ENCODE peak calls at places on chromosomes 6 and 20, in five cellular contexts. V is pancreas, G is uterus, F is NT2/D1, K is fibroblast of lung. U is an unnamed sample. For H3K4me1, the result is how much of the 10 kb centered on the place peaks cover.

GRCh38 chr6:138657026-138657425 is 116.5 kb upstream of the CCDC28A start:
- DNase-seq in F (no peak), K (no peak), V (no peak), G (no peak), U (no peak)

GRCh38 chr6:147266821-147267220 is 62.6 kb downstream of the STXBP5 start:
- DNase-seq in V (no peak), G (no peak), F (no peak), K (no peak), U (no peak)

GRCh38 chr20:17992224-17992637 is 23.4 kb downstream of the MGME1 start:
- DNase-seq in F (no peak), K (no peak), V (no peak), G (no peak), U (no peak)

GRCh38 chr6:71473908-71474307 is 185.3 kb downstream of the OGFRL1 start:
- DNase-seq in G (peak), K (peak), F (no peak), V (no peak), U (no peak)

GRCh38 chr20:64055893-64056638 is 6.6 kb upstream of the SOX18 start:
- DNase-seq in F (no peak), V (no peak), K (no peak), G (no peak), U (no peak)

GRCh38 chr6:129981598-129981997 is 36.8 kb upstream of the L3MBTL3 start:
- DNase-seq in F (no peak), V (no peak), K (peak), G (no peak), U (no peak)

GRCh38 chr20:32580970-32581838 is 3.9 kb downstream of the NOL4L start:
- DNase-seq in F (no peak), G (no peak), K (no peak), V (no peak), U (no peak)

GRCh38 chr6:105883966-105884365 is 202.2 kb upstream of the PRDM1 start:
- DNase-seq in V (no peak), F (no peak), K (no peak), G (no peak), U (no peak)

GRCh38 chr6:158042245-158042798 is 60.7 kb downstream of the SYNJ2 start:
- DNase-seq in F (no peak), K (peak), G (peak), V (no peak), U (no peak)

GRCh38 chr6:28768187-28768913 is 155.4 kb downstream of the TRIM27 start:
- DNase-seq in F (no peak), K (no peak), V (no peak), G (no peak), U (no peak)

GRCh38 chr6:95515975-95516374 is 61.4 kb upstream of the MANEA start:
- DNase-seq in G (no peak), F (no peak), K (no peak), V (no peak), U (no peak)

GRCh38 chr6:6699741-6700367 is 111.3 kb downstream of the LY86 start:
- DNase-seq in V (peak), G (peak), K (peak), F (no peak), U (peak)

GRCh38 chr6:129774697-129775447 is 64.9 kb upstream of the ARHGAP18 start:
- DNase-seq in F (peak), K (peak), G (peak), V (peak), U (no peak)

GRCh38 chr6:139409026-139409425 is 34.6 kb upstream of the CITED2 start:
- DNase-seq in V (no peak), K (no peak), F (no peak), G (no peak), U (no peak)

GRCh38 chr20:17849901-17850673 is 118.5 kb downstream of the SNX5 start:
- DNase-seq in G (peak), F (no peak), V (no peak), K (peak), U (peak)

GRCh38 chr20:9179867-9180266 is 111.0 kb downstream of the PLCB4 start:
- DNase-seq in F (no peak), V (no peak), G (no peak), K (peak), U (no peak)

GRCh38 chr6:54873589-54873988 is 27.0 kb downstream of the FAM83B start:
- DNase-seq in F (no peak), K (no peak), V (no peak), G (no peak), U (no peak)

GRCh38 chr6:130676077-130676772 is 151.0 kb upstream of the SMLR1 start:
- DNase-seq in K (peak), V (no peak), G (peak), F (no peak), U (no peak)

GRCh38 chr20:9686866-9687265 is 152.0 kb downstream of the PAK5 start:
- DNase-seq in K (no peak), G (no peak), F (no peak), V (no peak), U (no peak)

GRCh38 chr6:21049572-21049971 is 515.3 kb downstream of the CDKAL1 start:
- DNase-seq in G (no peak), F (no peak), K (peak), V (no peak), U (no peak)

GRCh38 chr6:125188037-125188436 is 34.5 kb downstream of the TPD52L1 start:
- DNase-seq in K (peak), F (no peak), V (no peak), G (no peak), U (no peak)

GRCh38 chr6:111483736-111484654 is 977 bp upstream of the REV3L start:
- DNase-seq in V (peak), G (peak), F (peak), K (peak), U (peak)

GRCh38 chr6:110075406-110075805 is 97.3 kb downstream of the GPR6 start:
- DNase-seq in G (no peak), K (no peak), V (no peak), F (no peak), U (no peak)

GRCh38 chr6:123551939-123552707 is 84.6 kb downstream of the TRDN start:
- DNase-seq in F (no peak), G (no peak), K (no peak), V (no peak), U (no peak)

GRCh38 chr6:116016846-116017545 is 43.7 kb downstream of the FRK start:
- DNase-seq in G (no peak), V (no peak), F (no peak), K (peak), U (no peak)

GRCh38 chr20:35849726-35850125 is 77.9 kb downstream of the PHF20 start:
- DNase-seq in F (no peak), V (no peak), K (no peak), G (no peak), U (no peak)

GRCh38 chr20:34105978-34106675 is 5.9 kb downstream of the EIF2S2 start:
- DNase-seq in F (no peak), V (no peak), K (no peak), G (no peak), U (no peak)

GRCh38 chr6:189676-190075 is 102.6 kb upstream of the DUSP22 start:
- DNase-seq in V (no peak), G (no peak), F (no peak), K (no peak), U (no peak)
- H3K4me1 ChIP-seq in V (under half), G (under half), F (under half), K (under half), U (under half)

GRCh38 chr20:29878281-29878741 is 1379.2 kb upstream of the DEFB115 start:
- DNase-seq in K (peak), V (peak), F (no peak), G (no peak), U (peak)
- H3K4me3 ChIP-seq in K (no peak), V (no peak), F (peak), G (no peak), U (no peak)

DNA sequence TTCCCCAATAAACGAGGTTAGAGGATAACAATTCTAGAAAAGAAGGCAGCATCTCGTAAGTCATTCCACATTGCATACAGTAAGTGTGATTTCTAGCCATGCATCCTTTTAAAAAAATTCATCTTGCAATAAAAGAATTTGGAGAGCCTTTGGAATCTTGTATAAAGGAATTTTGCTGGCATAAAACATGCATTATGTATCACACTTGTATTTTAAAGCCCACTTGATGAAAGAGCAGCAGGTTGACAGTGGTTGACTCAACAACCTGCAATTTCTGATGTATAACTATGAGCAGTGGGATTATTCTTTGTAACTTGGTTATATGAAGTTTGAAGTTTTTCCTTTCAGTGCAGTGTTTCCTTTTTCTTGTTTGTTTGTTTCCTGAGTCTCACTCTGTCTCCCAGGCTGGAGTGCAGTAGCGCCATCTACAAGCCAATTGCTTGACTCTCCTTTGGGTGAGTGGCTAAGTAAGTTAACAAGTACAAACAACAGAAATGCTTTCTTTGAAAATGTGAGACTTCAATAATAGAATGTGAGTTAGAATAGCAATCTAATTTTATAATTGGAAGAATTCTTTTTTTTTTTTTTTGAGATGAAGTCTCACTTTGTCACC is 39.9 kb downstream of the JARID2 start:
- DNase-seq in K (no peak), G (no peak), V (no peak), F (no peak), U (no peak)
- H3K4me1 ChIP-seq in K (under half), G (under half), V (under half), F (under half), U (under half)

DNA sequence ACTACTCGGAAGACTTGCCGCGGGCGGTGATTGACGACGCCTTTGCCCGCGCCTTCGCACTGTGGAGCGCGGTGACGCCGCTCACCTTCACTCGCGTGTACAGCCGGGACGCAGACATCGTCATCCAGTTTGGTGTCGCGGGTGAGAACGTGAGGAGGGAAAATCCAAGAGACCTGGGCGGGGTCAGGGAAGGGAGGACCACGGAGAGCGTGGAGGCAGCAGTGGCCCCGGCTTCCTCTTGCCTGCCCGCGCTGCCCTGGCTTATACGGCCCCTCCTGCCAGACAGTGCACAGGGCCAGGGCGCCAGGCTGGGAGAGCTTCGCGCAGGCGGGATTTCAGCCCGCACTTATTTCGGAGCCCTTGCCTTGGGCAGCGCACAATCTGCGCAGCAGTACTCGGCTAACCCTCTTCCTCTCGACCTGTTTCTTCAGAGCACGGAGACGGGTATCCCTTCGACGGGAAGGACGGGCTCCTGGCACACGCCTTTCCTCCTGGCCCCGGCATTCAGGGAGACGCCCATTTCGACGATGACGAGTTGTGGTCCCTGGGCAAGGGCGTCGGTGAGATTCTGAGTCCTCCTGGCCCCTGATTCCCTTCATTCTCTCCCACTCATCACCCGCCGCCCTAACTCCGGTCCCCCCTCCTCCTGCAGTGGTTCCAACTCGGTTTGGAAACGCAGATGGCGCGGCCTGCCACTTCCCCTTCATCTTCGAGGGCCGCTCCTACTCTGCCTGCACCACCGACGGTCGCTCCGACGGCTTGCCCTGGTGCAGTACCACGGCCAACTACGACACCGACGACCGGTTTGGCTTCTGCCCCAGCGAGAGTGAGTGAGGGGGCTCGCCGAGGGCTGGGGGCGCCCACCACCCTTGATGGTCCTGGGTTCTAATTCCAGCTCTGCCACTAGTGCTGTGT is 2.0 kb downstream of the MMP9 start:
- DNase-seq in G (no peak), F (no peak), V (no peak), K (no peak), U (peak)
- H3K4me3 ChIP-seq in G (no peak), F (no peak), V (no peak), K (no peak), U (no peak)

GRCh38 chr6:11221623-11222384 is 10.7 kb downstream of the NEDD9 start:
- DNase-seq in G (no peak), F (no peak), V (no peak), K (no peak), U (no peak)

GRCh38 chr6:11217360-11218076 is 14.9 kb downstream of the NEDD9 start:
- DNase-seq in G (no peak), K (no peak), V (no peak), F (no peak), U (no peak)

GRCh38 chr6:11218477-11218826 is 14.0 kb downstream of the NEDD9 start:
- DNase-seq in K (no peak), V (no peak), F (no peak), G (no peak), U (no peak)

GRCh38 chr6:11218077-11218392 is 14.4 kb downstream of the NEDD9 start:
- DNase-seq in G (no peak), K (no peak), F (no peak), V (no peak), U (no peak)

GRCh38 chr6:11218827-11219826 is 13.3 kb downstream of the NEDD9 start:
- DNase-seq in K (no peak), V (no peak), G (no peak), F (no peak), U (no peak)
- H3K4me1 ChIP-seq in K (under half), V (under half), G (under half), F (under half), U (under half)

DNA sequence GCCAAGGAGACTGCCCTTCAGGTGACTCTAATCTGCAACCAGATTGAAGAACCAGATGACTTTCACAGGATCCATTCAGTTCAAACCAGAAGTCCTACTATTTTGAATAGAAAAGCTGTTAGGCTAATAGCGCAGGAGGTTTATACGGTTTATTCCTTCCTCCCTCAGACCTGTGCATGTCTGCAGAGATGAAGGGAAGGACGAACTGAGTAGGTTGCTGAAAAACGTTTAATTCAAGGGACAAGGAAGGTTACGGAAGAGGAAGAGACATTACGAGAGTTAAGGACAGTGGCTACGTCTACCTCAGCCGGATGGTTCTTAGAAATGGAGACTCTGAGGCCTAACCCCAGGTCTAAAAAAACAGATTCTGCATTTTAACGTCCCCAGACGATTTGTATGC is 978 bp downstream of the AURKA start:
- DNase-seq in V (no peak), F (no peak), G (no peak), K (no peak), U (no peak)
- H3K4me3 ChIP-seq in V (peak), F (peak), G (no peak), K (peak), U (peak)

DNA sequence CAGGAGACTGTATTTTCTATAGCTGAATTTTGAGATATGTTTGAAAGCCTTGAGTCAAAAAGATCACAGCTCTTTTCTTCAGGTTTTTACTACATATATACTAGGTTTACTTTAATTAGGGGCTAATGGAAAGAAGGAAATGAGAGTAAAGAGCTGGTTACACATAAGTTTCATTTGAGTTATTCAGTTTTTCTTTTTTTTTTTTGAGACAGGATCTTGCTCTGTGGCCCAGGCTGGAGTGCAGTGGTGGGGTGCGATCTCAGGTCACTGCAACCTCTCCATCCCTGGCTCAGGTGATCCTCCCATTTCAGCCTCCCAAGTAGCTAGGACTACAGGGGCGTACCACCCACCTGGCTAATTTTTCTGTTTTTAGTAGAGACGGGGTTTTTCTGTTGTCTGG is 4.8 kb downstream of the ARFGEF2 start:
- DNase-seq in G (no peak), F (no peak), K (no peak), V (no peak), U (no peak)
- H3K4me1 ChIP-seq in G (under half), F (under half), K (under half), V (under half), U (under half)